ENCODE peak calls at places on chromosomes 3 and 15, in six cellular contexts. One of them, this sample, is unnamed.

GRCh38 chr15:40217166-40217785 is 21.6 kb upstream of the PAK6 start:
- DNase-seq in kidney: no peak
- DNase-seq in adrenal gland: peak; percentile 56
- DNase-seq in stomach: peak; percentile 46
- DNase-seq in sigmoid colon: no peak
- DNase-seq in HepG2: peak; percentile 69
- DNase-seq in this sample: peak; percentile 76

GRCh38 chr3:71432044-71432970 is 151.2 kb downstream of the FOXP1 start:
- DNase-seq in kidney: peak; percentile 73
- DNase-seq in adrenal gland: no peak
- DNase-seq in stomach: no peak
- DNase-seq in sigmoid colon: no peak
- DNase-seq in HepG2: no peak
- DNase-seq in this sample: no peak

GRCh38 chr3:42739401-42740158 is 33.5 kb downstream of the CCDC13 start:
- DNase-seq in kidney: no peak
- DNase-seq in adrenal gland: peak; percentile 68
- DNase-seq in stomach: no peak
- DNase-seq in sigmoid colon: peak; percentile 69
- DNase-seq in HepG2: peak; percentile 58
- DNase-seq in this sample: peak; percentile 82

GRCh38 chr3:182682263-182683229 is 110.8 kb upstream of the ATP11B start:
- DNase-seq in kidney: peak; percentile 74
- DNase-seq in adrenal gland: no peak
- DNase-seq in stomach: peak; percentile 72
- DNase-seq in sigmoid colon: no peak
- DNase-seq in HepG2: peak; percentile 12
- DNase-seq in this sample: peak; percentile 44

GRCh38 chr15:90231028-90232017 is 2.4 kb downstream of the CIB1 start:
- DNase-seq in kidney: peak; percentile 80
- DNase-seq in adrenal gland: peak; percentile 79
- DNase-seq in stomach: peak; percentile 70
- DNase-seq in sigmoid colon: peak; percentile 69
- DNase-seq in HepG2: no peak
- DNase-seq in this sample: no peak

GRCh38 chr3:197854596-197855343 is 63.7 kb downstream of the LRCH3 start:
- DNase-seq in kidney: no peak
- DNase-seq in adrenal gland: no peak
- DNase-seq in stomach: no peak
- DNase-seq in sigmoid colon: no peak
- DNase-seq in HepG2: no peak
- DNase-seq in this sample: no peak

GRCh38 chr3:31132132-31132769 is 237.8 kb upstream of the GADL1 start:
- DNase-seq in kidney: no peak
- DNase-seq in adrenal gland: no peak
- DNase-seq in stomach: no peak
- DNase-seq in sigmoid colon: no peak
- DNase-seq in HepG2: peak; percentile 39
- DNase-seq in this sample: peak; percentile 35

GRCh38 chr15:76190767-76191538 is 120.3 kb downstream of the ETFA start:
- DNase-seq in kidney: peak; percentile 92
- DNase-seq in adrenal gland: peak; percentile 82
- DNase-seq in stomach: peak; percentile 91
- DNase-seq in sigmoid colon: peak; percentile 89
- DNase-seq in HepG2: peak; percentile 67
- DNase-seq in this sample: peak; percentile 87

GRCh38 chr3:47034868-47035489 is 55.5 kb downstream of the NBEAL2 start:
- DNase-seq in kidney: no peak
- DNase-seq in adrenal gland: no peak
- DNase-seq in stomach: no peak
- DNase-seq in sigmoid colon: no peak
- DNase-seq in HepG2: no peak
- DNase-seq in this sample: no peak

GRCh38 chr15:82093774-82094211 is 48.0 kb upstream of the MEX3B start:
- DNase-seq in kidney: no peak
- DNase-seq in adrenal gland: no peak
- DNase-seq in stomach: no peak
- DNase-seq in sigmoid colon: no peak
- DNase-seq in HepG2: peak; percentile 41
- DNase-seq in this sample: no peak

GRCh38 chr3:108448593-108448992 is 61.8 kb downstream of the MYH15 start:
- DNase-seq in kidney: no peak
- DNase-seq in adrenal gland: no peak
- DNase-seq in stomach: no peak
- DNase-seq in sigmoid colon: no peak
- DNase-seq in HepG2: no peak
- DNase-seq in this sample: no peak

GRCh38 chr3:113825090-113825489 is 13.5 kb upstream of the GRAMD1C start:
- DNase-seq in kidney: no peak
- DNase-seq in adrenal gland: no peak
- DNase-seq in stomach: no peak
- DNase-seq in sigmoid colon: no peak
- DNase-seq in HepG2: no peak
- DNase-seq in this sample: no peak

GRCh38 chr3:79306939-79307590 is 460.7 kb downstream of the ROBO1 start:
- DNase-seq in kidney: no peak
- DNase-seq in adrenal gland: no peak
- DNase-seq in stomach: no peak
- DNase-seq in sigmoid colon: no peak
- DNase-seq in HepG2: no peak
- DNase-seq in this sample: no peak

GRCh38 chr15:39208187-39208586 is 372.7 kb upstream of the THBS1 start:
- DNase-seq in kidney: no peak
- DNase-seq in adrenal gland: no peak
- DNase-seq in stomach: no peak
- DNase-seq in sigmoid colon: no peak
- DNase-seq in HepG2: no peak
- DNase-seq in this sample: no peak

GRCh38 chr15:50735156-50735555 is 30.4 kb downstream of the SPPL2A start:
- DNase-seq in kidney: no peak
- DNase-seq in adrenal gland: no peak
- DNase-seq in stomach: no peak
- DNase-seq in sigmoid colon: no peak
- DNase-seq in HepG2: no peak
- DNase-seq in this sample: no peak

GRCh38 chr3:173920386-173920785 is 522.8 kb downstream of the NLGN1 start:
- DNase-seq in kidney: no peak
- DNase-seq in adrenal gland: no peak
- DNase-seq in stomach: no peak
- DNase-seq in sigmoid colon: no peak
- DNase-seq in HepG2: no peak
- DNase-seq in this sample: no peak

GRCh38 chr3:142888484-142889262 is at the start of gene PCOLCE2:
- DNase-seq in kidney: peak; percentile 76
- DNase-seq in adrenal gland: no peak
- DNase-seq in stomach: no peak
- DNase-seq in sigmoid colon: peak; percentile 66
- DNase-seq in HepG2: no peak
- DNase-seq in this sample: peak; percentile 61

GRCh38 chr15:48644827-48645557 is 517 bp downstream of the FBN1 start:
- DNase-seq in kidney: peak; percentile 89
- DNase-seq in adrenal gland: peak; percentile 67
- DNase-seq in stomach: no peak
- DNase-seq in sigmoid colon: peak; percentile 69
- DNase-seq in HepG2: no peak
- DNase-seq in this sample: peak; percentile 77

GRCh38 chr3:173216063-173216462 is 75.0 kb upstream of the SPATA16 start:
- DNase-seq in kidney: no peak
- DNase-seq in adrenal gland: no peak
- DNase-seq in stomach: peak; percentile 57
- DNase-seq in sigmoid colon: no peak
- DNase-seq in HepG2: no peak
- DNase-seq in this sample: no peak

GRCh38 chr15:33066584-33066983 is 127.9 kb downstream of the FMN1 start:
- DNase-seq in kidney: no peak
- DNase-seq in adrenal gland: no peak
- DNase-seq in stomach: no peak
- DNase-seq in sigmoid colon: no peak
- DNase-seq in HepG2: no peak
- DNase-seq in this sample: no peak

GRCh38 chr3:139588450-139588849 is 48.9 kb upstream of the RBP1 start:
- DNase-seq in kidney: no peak
- DNase-seq in adrenal gland: no peak
- DNase-seq in stomach: no peak
- DNase-seq in sigmoid colon: no peak
- DNase-seq in HepG2: peak; percentile 39
- DNase-seq in this sample: peak; percentile 58
- TF ChIP-seq CTCF in kidney: no peak
- TF ChIP-seq CTCF in adrenal gland: no peak
- TF ChIP-seq CTCF in stomach: no peak
- TF ChIP-seq CTCF in sigmoid colon: no peak
- TF ChIP-seq CTCF in HepG2: peak; percentile 59
- TF ChIP-seq CTCF in this sample: no peak

DNA sequence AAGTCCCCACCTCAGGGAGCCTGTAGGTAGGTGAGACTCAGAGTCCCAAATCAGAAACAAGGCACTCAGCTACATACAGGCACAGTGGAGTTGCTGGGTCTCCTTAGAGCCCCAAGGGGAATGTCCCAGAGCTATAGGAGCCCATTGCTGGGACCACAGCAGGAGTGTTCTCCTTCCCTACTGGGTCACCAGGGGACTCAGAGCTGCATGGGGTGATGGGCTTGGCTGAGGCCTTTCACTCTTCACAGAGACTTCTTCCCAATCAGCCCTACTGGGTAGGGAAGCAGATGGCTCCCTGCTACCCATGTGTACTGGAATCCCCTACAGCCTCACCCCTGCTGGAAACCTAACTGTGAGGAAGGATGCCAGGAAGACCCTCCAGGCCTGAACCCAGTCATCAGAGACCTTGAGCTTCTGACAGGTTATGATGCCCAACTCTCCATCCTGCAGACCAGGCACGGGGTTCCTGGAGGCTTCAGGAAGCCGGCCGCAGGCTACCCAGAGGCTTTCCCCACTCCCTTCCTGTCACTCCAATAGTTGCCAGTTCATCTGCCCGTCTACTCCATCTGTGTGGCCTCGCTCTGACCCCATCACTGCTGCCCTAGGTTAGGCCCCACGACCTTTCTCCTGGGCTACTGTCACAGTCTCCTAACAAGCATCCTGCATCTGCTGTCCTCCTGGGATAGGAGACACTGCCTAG is 24.0 kb downstream of the RASGRF1 start:
- DNase-seq in kidney: no peak
- DNase-seq in adrenal gland: no peak
- DNase-seq in stomach: no peak
- DNase-seq in sigmoid colon: peak; percentile 49
- DNase-seq in HepG2: no peak
- DNase-seq in this sample: no peak
- H3K27ac ChIP-seq in kidney: peak overlapping the region; percentile 41
- H3K27ac ChIP-seq in adrenal gland: no peak overlapping the region
- H3K27ac ChIP-seq in stomach: no peak overlapping the region
- H3K27ac ChIP-seq in sigmoid colon: peak overlapping the region; percentile 86
- H3K27ac ChIP-seq in HepG2: no peak overlapping the region
- H3K27ac ChIP-seq in this sample: no peak overlapping the region

GRCh38 chr15:72784233-72784876 is 797 bp upstream of the ADPGK start:
- DNase-seq in kidney: no peak
- DNase-seq in adrenal gland: peak; percentile 75
- DNase-seq in stomach: no peak
- DNase-seq in sigmoid colon: no peak
- DNase-seq in HepG2: peak; percentile 62
- DNase-seq in this sample: peak; percentile 93
- TF ChIP-seq CTCF in kidney: peak; percentile 47
- TF ChIP-seq CTCF in adrenal gland: peak; percentile 61
- TF ChIP-seq CTCF in stomach: peak; percentile 39
- TF ChIP-seq CTCF in sigmoid colon: peak; percentile 54
- TF ChIP-seq CTCF in HepG2: peak; percentile 51
- TF ChIP-seq CTCF in this sample: peak; percentile 58

GRCh38 chr3:177525414-177525813 is 328.1 kb upstream of the TBL1XR1 start:
- DNase-seq in kidney: no peak
- DNase-seq in adrenal gland: no peak
- DNase-seq in stomach: no peak
- DNase-seq in sigmoid colon: no peak
- DNase-seq in HepG2: no peak
- DNase-seq in this sample: no peak
- H3K27ac ChIP-seq in kidney: no peak overlapping the region
- H3K27ac ChIP-seq in adrenal gland: no peak overlapping the region
- H3K27ac ChIP-seq in stomach: no peak overlapping the region
- H3K27ac ChIP-seq in sigmoid colon: peak overlapping the region; percentile 43
- H3K27ac ChIP-seq in HepG2: no peak overlapping the region
- H3K27ac ChIP-seq in this sample: no peak overlapping the region

DNA sequence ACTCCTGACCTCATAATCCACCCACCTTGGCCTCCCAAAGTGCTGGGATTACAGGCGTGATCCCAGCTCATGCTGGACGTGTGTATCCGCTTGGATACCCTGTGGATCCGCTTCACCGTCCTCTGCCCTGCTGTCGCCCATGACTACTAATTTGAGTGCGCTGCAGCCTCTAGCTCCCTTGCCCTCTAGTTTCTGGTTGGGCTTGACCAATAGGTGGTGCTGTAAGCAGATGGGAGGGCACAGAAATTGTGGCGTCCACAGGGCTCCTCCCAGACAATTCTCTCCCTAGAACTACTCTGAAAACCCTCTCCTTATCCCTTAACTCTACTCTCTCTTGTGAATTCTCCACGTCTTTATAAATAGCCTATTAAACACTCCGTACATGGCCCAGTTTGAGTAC is 36.2 kb downstream of the ZPLD1 start:
- DNase-seq in kidney: no peak
- DNase-seq in adrenal gland: no peak
- DNase-seq in stomach: no peak
- DNase-seq in sigmoid colon: no peak
- DNase-seq in HepG2: no peak
- DNase-seq in this sample: no peak
- TF ChIP-seq CTCF in kidney: peak; percentile 24
- TF ChIP-seq CTCF in adrenal gland: no peak
- TF ChIP-seq CTCF in stomach: no peak
- TF ChIP-seq CTCF in sigmoid colon: no peak
- TF ChIP-seq CTCF in HepG2: peak; percentile 25
- TF ChIP-seq CTCF in this sample: no peak

DNA sequence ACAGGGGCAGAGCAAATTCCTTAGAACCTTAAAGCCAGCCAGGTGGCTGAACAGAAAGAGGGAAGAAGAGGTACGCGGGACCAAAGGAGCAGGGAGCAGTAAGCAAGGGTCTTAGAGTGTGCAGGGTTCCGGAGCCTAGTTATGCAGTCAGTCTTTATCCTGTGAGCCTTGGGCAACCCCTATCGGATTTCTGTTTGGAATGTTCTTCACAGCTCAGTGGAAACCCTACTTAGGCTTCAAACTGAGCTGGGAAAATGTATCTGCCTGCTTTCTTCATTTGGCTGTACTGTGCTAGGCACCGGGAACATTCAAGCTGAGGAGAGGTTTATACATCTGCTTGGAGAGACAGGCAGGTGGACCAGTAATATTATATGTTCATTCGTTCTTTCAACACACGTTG is 37.1 kb downstream of the PSMD6 start:
- DNase-seq in kidney: no peak
- DNase-seq in adrenal gland: no peak
- DNase-seq in stomach: no peak
- DNase-seq in sigmoid colon: no peak
- DNase-seq in HepG2: no peak
- DNase-seq in this sample: no peak
- H3K27ac ChIP-seq in kidney: no peak overlapping the region
- H3K27ac ChIP-seq in adrenal gland: no peak overlapping the region
- H3K27ac ChIP-seq in stomach: no peak overlapping the region
- H3K27ac ChIP-seq in sigmoid colon: no peak overlapping the region
- H3K27ac ChIP-seq in HepG2: no peak overlapping the region
- H3K27ac ChIP-seq in this sample: no peak overlapping the region

GRCh38 chr3:57689367-57690053 is 3.4 kb downstream of the DENND6A start:
- DNase-seq in kidney: no peak
- DNase-seq in adrenal gland: no peak
- DNase-seq in stomach: no peak
- DNase-seq in sigmoid colon: no peak
- DNase-seq in HepG2: no peak
- DNase-seq in this sample: no peak
- TF ChIP-seq CTCF in kidney: no peak
- TF ChIP-seq CTCF in adrenal gland: no peak
- TF ChIP-seq CTCF in stomach: no peak
- TF ChIP-seq CTCF in sigmoid colon: no peak
- TF ChIP-seq CTCF in HepG2: no peak
- TF ChIP-seq CTCF in this sample: no peak

GRCh38 chr15:69304176-69304533 is 5.4 kb downstream of the PAQR5 start:
- DNase-seq in kidney: peak; percentile 43
- DNase-seq in adrenal gland: peak; percentile 85
- DNase-seq in stomach: no peak
- DNase-seq in sigmoid colon: no peak
- DNase-seq in HepG2: peak; percentile 25
- DNase-seq in this sample: peak; percentile 86
- H3K27ac ChIP-seq in kidney: peak overlapping the region; percentile 95
- H3K27ac ChIP-seq in adrenal gland: peak overlapping the region; percentile 86
- H3K27ac ChIP-seq in stomach: peak overlapping the region; percentile 49
- H3K27ac ChIP-seq in sigmoid colon: no peak overlapping the region
- H3K27ac ChIP-seq in HepG2: no peak overlapping the region
- H3K27ac ChIP-seq in this sample: no peak overlapping the region

This sample was measured in cardiac muscle cell.